ENCODE peak calls at places on chromosomes 4 and X, in five cellular contexts. One of them, this sample, is unnamed.

GRCh38 chr4:155426953-155427352 is 50.2 kb upstream of the MAP9 start:
- DNase-seq in H1: peak
- DNase-seq in neuronal stem cell: no peak
- DNase-seq in H9: peak
- DNase-seq in mesenchymal stem cell: no peak
- DNase-seq in this sample: no peak

GRCh38 chrX:69618803-69619202 is 2.9 kb downstream of the EDA start:
- DNase-seq in H1: no peak
- DNase-seq in neuronal stem cell: no peak
- DNase-seq in H9: no peak
- DNase-seq in mesenchymal stem cell: peak
- DNase-seq in this sample: no peak

GRCh38 chr4:105471566-105472176 is 2.2 kb downstream of the PPA2 start:
- DNase-seq in H1: peak
- DNase-seq in neuronal stem cell: peak
- DNase-seq in H9: peak
- DNase-seq in mesenchymal stem cell: peak
- DNase-seq in this sample: peak

GRCh38 chr4:150982557-150983233 is 32.4 kb downstream of the LRBA start:
- DNase-seq in H1: no peak
- DNase-seq in neuronal stem cell: no peak
- DNase-seq in H9: no peak
- DNase-seq in mesenchymal stem cell: peak
- DNase-seq in this sample: no peak

GRCh38 chrX:153032397-153033118 is 23.7 kb upstream of the PNMA3 start:
- DNase-seq in H1: no peak
- DNase-seq in neuronal stem cell: peak
- DNase-seq in H9: peak
- DNase-seq in mesenchymal stem cell: peak
- DNase-seq in this sample: peak

GRCh38 chr4:1395941-1396805 is 10.1 kb downstream of the NKX1-1 start:
- DNase-seq in H1: no peak
- DNase-seq in neuronal stem cell: no peak
- DNase-seq in H9: no peak
- DNase-seq in mesenchymal stem cell: no peak
- DNase-seq in this sample: no peak

GRCh38 chrX:118117069-118117405 is 427 bp upstream of the KLHL13 start:
- DNase-seq in H1: no peak
- DNase-seq in neuronal stem cell: no peak
- DNase-seq in H9: no peak
- DNase-seq in mesenchymal stem cell: no peak
- DNase-seq in this sample: no peak

GRCh38 chr4:176875026-176875425 is 82.3 kb upstream of the VEGFC start:
- DNase-seq in H1: no peak
- DNase-seq in neuronal stem cell: no peak
- DNase-seq in H9: no peak
- DNase-seq in mesenchymal stem cell: no peak
- DNase-seq in this sample: no peak

GRCh38 chr4:88146891-88147290 is 11.5 kb downstream of the ABCG2 start:
- DNase-seq in H1: no peak
- DNase-seq in neuronal stem cell: no peak
- DNase-seq in H9: no peak
- DNase-seq in mesenchymal stem cell: no peak
- DNase-seq in this sample: peak

DNA sequence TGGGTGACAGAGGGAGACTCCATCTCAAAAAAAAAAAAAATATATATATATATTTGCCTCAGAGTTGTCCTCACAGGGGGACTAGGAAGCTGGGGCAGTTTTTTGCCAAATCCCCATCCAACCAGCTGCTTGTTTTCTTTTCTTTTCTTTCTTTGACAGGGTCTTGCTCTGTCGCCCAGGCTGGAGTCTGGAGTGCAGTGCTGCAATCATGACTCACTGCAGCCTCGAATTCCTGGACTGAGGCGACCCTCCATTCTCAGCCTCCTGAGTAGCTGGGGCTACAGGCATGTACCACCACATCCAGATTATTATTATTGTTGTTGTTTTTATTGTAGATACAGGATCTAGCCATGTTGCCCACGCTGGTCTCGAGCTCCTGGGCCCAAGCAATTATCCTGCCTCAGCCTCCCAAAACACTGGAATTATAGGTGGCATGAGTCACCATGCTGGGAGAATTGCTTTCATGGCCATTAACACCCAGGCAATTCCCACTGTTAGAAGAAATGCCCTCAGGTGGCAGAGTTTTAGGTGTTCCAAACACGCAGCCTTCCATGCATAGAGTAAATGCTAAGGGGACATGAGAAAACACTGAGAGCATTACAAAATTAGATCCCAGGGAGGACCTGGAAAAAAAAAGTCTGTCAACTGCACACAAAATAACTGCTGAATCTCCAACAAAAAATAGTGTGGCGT is 98.0 kb downstream of the ARHGAP6 start:
- DNase-seq in H1: no peak
- DNase-seq in neuronal stem cell: no peak
- DNase-seq in H9: no peak
- DNase-seq in mesenchymal stem cell: no peak
- DNase-seq in this sample: peak
- H2BK12ac ChIP-seq in H1: no peak
- H2BK12ac ChIP-seq in neuronal stem cell: no peak
- H2BK12ac ChIP-seq in H9: no peak
- H2BK12ac ChIP-seq in mesenchymal stem cell: no peak
- H2BK12ac ChIP-seq in this sample: no peak

GRCh38 chr4:119315036-119315435 is 6.9 kb downstream of the FABP2 start:
- DNase-seq in H1: no peak
- DNase-seq in neuronal stem cell: no peak
- DNase-seq in H9: no peak
- DNase-seq in mesenchymal stem cell: no peak
- DNase-seq in this sample: no peak
- H2AFZ ChIP-seq in H1: peak
- H2AFZ ChIP-seq in neuronal stem cell: no peak
- H2AFZ ChIP-seq in H9: no peak
- H2AFZ ChIP-seq in mesenchymal stem cell: no peak
- H2AFZ ChIP-seq in this sample: no peak

DNA sequence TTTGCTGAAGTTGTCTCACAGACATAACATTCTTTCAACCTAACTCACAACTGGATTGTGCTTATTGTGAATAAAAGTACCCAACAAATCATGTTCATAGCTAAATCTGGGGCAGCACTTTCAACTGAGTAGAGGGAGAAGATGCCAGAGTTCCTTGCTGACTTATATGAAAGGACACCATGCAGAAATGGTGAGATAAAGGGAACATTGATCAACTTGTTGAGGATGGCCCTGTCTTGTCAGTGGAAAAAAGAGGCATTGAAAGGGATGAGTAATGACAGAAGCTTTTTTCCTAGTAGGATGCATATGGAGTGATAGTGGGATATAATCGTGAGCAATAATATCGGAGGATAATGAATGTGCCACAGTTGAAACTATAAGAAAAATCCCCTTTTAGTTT is 221.7 kb downstream of the ARHGAP24 start:
- DNase-seq in H1: no peak
- DNase-seq in neuronal stem cell: no peak
- DNase-seq in H9: no peak
- DNase-seq in mesenchymal stem cell: no peak
- DNase-seq in this sample: no peak
- H2BK12ac ChIP-seq in H1: no peak
- H2BK12ac ChIP-seq in neuronal stem cell: no peak
- H2BK12ac ChIP-seq in H9: no peak
- H2BK12ac ChIP-seq in mesenchymal stem cell: no peak
- H2BK12ac ChIP-seq in this sample: no peak

DNA sequence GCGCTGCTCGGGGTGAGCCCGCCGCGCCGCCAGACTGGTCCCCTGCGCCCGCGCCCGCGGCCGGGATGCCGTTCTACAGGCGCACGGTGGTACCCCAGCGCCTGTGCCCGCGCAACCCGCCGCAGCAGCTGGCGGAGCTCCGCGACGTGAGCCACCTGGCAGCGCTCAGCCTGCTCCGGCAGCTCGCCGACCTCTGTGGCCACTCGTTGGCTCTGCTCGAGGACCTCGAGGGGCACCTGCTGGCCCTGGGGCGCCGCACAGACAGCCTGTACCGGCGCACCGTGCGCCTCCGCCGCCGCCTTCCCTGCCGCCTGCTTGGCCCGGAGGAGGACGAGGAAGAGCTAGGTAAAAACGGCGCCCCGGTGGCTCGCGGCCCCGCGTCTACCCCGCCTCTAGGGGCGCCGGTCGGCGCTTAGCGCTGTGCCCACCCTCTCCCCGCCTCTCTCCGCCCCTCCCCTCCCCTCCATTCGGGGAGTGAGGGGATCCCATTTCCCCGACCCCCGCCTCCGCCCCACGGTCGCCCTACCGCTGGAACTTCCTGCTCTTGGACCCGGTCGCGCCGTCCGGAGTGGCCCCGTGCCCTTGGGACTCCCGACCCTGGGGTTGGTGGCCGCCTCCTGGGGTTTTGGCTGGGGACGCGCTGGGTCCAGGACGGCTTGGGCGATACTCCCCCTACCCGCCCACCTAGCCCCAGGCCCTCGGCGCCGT is 532 bp downstream of the NHSL2 start:
- DNase-seq in H1: no peak
- DNase-seq in neuronal stem cell: peak
- DNase-seq in H9: peak
- DNase-seq in mesenchymal stem cell: peak
- DNase-seq in this sample: no peak
- H2AFZ ChIP-seq in H1: no peak
- H2AFZ ChIP-seq in neuronal stem cell: peak
- H2AFZ ChIP-seq in H9: no peak
- H2AFZ ChIP-seq in mesenchymal stem cell: peak
- H2AFZ ChIP-seq in this sample: no peak

GRCh38 chr4:78361621-78362120 is 189.9 kb upstream of the ANXA3 start:
- DNase-seq in H1: no peak
- DNase-seq in neuronal stem cell: no peak
- DNase-seq in H9: no peak
- DNase-seq in mesenchymal stem cell: no peak
- DNase-seq in this sample: no peak
- H2BK12ac ChIP-seq in H1: no peak
- H2BK12ac ChIP-seq in neuronal stem cell: no peak
- H2BK12ac ChIP-seq in H9: peak
- H2BK12ac ChIP-seq in mesenchymal stem cell: no peak
- H2BK12ac ChIP-seq in this sample: no peak

GRCh38 chr4:173301518-173302201 is 32.5 kb downstream of the HMGB2 start:
- DNase-seq in H1: no peak
- DNase-seq in neuronal stem cell: no peak
- DNase-seq in H9: no peak
- DNase-seq in mesenchymal stem cell: peak
- DNase-seq in this sample: no peak
- H2AFZ ChIP-seq in H1: no peak
- H2AFZ ChIP-seq in neuronal stem cell: no peak
- H2AFZ ChIP-seq in H9: no peak
- H2AFZ ChIP-seq in mesenchymal stem cell: no peak
- H2AFZ ChIP-seq in this sample: no peak

GRCh38 chrX:123983240-123983639 is 21.7 kb downstream of the STAG2 start:
- DNase-seq in H1: no peak
- DNase-seq in neuronal stem cell: no peak
- DNase-seq in H9: no peak
- DNase-seq in mesenchymal stem cell: no peak
- DNase-seq in this sample: no peak
- H2BK12ac ChIP-seq in H1: no peak
- H2BK12ac ChIP-seq in neuronal stem cell: no peak
- H2BK12ac ChIP-seq in H9: no peak
- H2BK12ac ChIP-seq in mesenchymal stem cell: no peak
- H2BK12ac ChIP-seq in this sample: no peak

DNA sequence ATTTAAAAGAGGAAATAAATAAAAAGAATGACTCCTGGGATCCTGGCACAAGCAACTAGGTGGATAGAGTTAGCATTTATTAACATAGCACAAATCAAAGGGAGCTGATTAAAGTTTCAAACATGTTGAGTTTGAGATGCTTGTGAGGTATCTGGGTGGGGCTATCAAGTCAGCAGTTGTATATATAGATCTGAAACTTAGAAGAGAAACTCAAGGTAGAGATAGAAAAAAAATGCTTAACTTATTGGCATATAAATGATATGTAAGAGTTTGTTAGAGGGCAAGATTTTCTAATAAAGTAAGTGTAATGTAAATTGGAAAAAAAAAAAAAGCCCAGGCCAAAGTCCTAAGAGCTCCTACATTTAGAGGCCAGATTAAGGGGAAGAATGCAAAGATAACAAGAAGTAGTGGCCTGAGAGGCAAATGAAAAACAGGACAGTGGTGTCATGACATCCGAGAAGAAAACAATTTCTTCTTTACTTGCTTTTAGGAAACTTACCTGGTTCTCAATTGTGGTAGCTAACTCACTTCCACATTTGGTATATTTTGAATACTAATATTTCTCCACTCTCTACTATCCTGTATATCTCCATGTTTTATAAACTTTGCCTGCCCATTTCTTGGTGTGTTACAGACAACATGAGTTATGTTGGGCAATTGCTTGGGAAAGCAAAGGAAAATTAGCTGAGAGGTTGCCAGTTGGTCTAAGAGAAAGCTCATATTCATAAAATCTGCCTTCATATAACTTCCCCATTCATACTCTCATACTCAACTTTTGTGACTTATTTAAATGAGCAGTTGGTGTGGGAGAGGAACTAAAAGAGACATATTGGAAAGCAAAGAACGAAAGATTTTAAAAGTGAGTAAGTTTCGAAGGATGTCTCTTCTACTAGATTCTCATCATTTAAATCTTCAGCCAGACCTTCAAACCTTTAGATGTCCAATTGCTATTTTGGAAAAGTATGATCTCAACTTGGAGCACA is 169.3 kb downstream of the PARM1 start:
- DNase-seq in H1: no peak
- DNase-seq in neuronal stem cell: no peak
- DNase-seq in H9: no peak
- DNase-seq in mesenchymal stem cell: no peak
- DNase-seq in this sample: no peak
- H2AFZ ChIP-seq in H1: no peak
- H2AFZ ChIP-seq in neuronal stem cell: no peak
- H2AFZ ChIP-seq in H9: no peak
- H2AFZ ChIP-seq in mesenchymal stem cell: no peak
- H2AFZ ChIP-seq in this sample: no peak

This sample was measured in trophoblast cell.